ENCODE peak calls at places on chromosome 9, in six cellular contexts. One of them, this sample, is unnamed.

GRCh38 chr9:93810028-93810971 is 144.9 kb downstream of the BARX1 start:
- DNase-seq in lower lobe of right lung: no peak
- DNase-seq in tibial artery: no peak
- DNase-seq in left lung: peak
- DNase-seq in mammary epithelial cell: no peak
- DNase-seq in breast epithelium: no peak
- DNase-seq in this sample: peak

GRCh38 chr9:98159790-98160189 is 32.6 kb downstream of the CORO2A start:
- DNase-seq in lower lobe of right lung: no peak
- DNase-seq in tibial artery: no peak
- DNase-seq in mammary epithelial cell: no peak
- DNase-seq in breast epithelium: no peak
- DNase-seq in left lung: no peak
- DNase-seq in this sample: no peak

GRCh38 chr9:128162215-128163026 is 2.4 kb downstream of the BBLN start:
- DNase-seq in lower lobe of right lung: no peak
- DNase-seq in breast epithelium: no peak
- DNase-seq in mammary epithelial cell: no peak
- DNase-seq in tibial artery: peak
- DNase-seq in left lung: no peak
- DNase-seq in this sample: peak

GRCh38 chr9:9874270-9874669 is 738.5 kb downstream of the PTPRD start:
- DNase-seq in left lung: no peak
- DNase-seq in mammary epithelial cell: no peak
- DNase-seq in tibial artery: no peak
- DNase-seq in lower lobe of right lung: no peak
- DNase-seq in breast epithelium: no peak
- DNase-seq in this sample: no peak

GRCh38 chr9:38000735-38001134 is 68.3 kb downstream of the SHB start:
- DNase-seq in mammary epithelial cell: no peak
- DNase-seq in lower lobe of right lung: no peak
- DNase-seq in breast epithelium: no peak
- DNase-seq in left lung: no peak
- DNase-seq in tibial artery: no peak
- DNase-seq in this sample: no peak

GRCh38 chr9:83429229-83429628 is 109.0 kb downstream of the FRMD3 start:
- DNase-seq in left lung: no peak
- DNase-seq in mammary epithelial cell: no peak
- DNase-seq in breast epithelium: no peak
- DNase-seq in tibial artery: no peak
- DNase-seq in lower lobe of right lung: no peak
- DNase-seq in this sample: no peak

GRCh38 chr9:78986446-78986845 is 585.3 kb upstream of the TLE4 start:
- DNase-seq in lower lobe of right lung: no peak
- DNase-seq in mammary epithelial cell: no peak
- DNase-seq in tibial artery: no peak
- DNase-seq in breast epithelium: no peak
- DNase-seq in left lung: no peak
- DNase-seq in this sample: no peak

GRCh38 chr9:96258967-96259366 is 43.0 kb downstream of the HSD17B3 start:
- DNase-seq in mammary epithelial cell: no peak
- DNase-seq in lower lobe of right lung: no peak
- DNase-seq in left lung: no peak
- DNase-seq in tibial artery: no peak
- DNase-seq in breast epithelium: no peak
- DNase-seq in this sample: no peak

GRCh38 chr9:135151905-135152304 is 64.4 kb downstream of the OLFM1 start:
- DNase-seq in lower lobe of right lung: no peak
- DNase-seq in tibial artery: no peak
- DNase-seq in mammary epithelial cell: no peak
- DNase-seq in left lung: no peak
- DNase-seq in breast epithelium: no peak
- DNase-seq in this sample: no peak

GRCh38 chr9:35996358-35996970 is 38.5 kb upstream of the OR2S2 start:
- DNase-seq in left lung: no peak
- DNase-seq in lower lobe of right lung: no peak
- DNase-seq in mammary epithelial cell: no peak
- DNase-seq in breast epithelium: no peak
- DNase-seq in tibial artery: no peak
- DNase-seq in this sample: no peak

GRCh38 chr9:111752455-111752854 is 42.3 kb downstream of the SHOC1 start:
- DNase-seq in mammary epithelial cell: peak
- DNase-seq in lower lobe of right lung: no peak
- DNase-seq in tibial artery: no peak
- DNase-seq in breast epithelium: no peak
- DNase-seq in left lung: no peak
- DNase-seq in this sample: no peak

GRCh38 chr9:135990468-135991429 is 29.6 kb upstream of the UBAC1 start:
- DNase-seq in breast epithelium: no peak
- DNase-seq in left lung: no peak
- DNase-seq in tibial artery: no peak
- DNase-seq in lower lobe of right lung: no peak
- DNase-seq in mammary epithelial cell: peak
- DNase-seq in this sample: peak

GRCh38 chr9:3875371-3876132 is 349.8 kb upstream of the RFX3 start:
- DNase-seq in mammary epithelial cell: peak
- DNase-seq in tibial artery: no peak
- DNase-seq in lower lobe of right lung: no peak
- DNase-seq in left lung: no peak
- DNase-seq in breast epithelium: no peak
- DNase-seq in this sample: no peak

GRCh38 chr9:3873818-3874217 is 348.0 kb upstream of the RFX3 start:
- DNase-seq in breast epithelium: no peak
- DNase-seq in lower lobe of right lung: no peak
- DNase-seq in tibial artery: no peak
- DNase-seq in mammary epithelial cell: no peak
- DNase-seq in left lung: no peak
- DNase-seq in this sample: no peak

GRCh38 chr9:3879315-3879714 is 353.5 kb upstream of the RFX3 start:
- DNase-seq in mammary epithelial cell: no peak
- DNase-seq in breast epithelium: no peak
- DNase-seq in left lung: no peak
- DNase-seq in lower lobe of right lung: no peak
- DNase-seq in tibial artery: no peak
- DNase-seq in this sample: no peak

GRCh38 chr9:3874472-3875370 is 348.9 kb upstream of the RFX3 start:
- DNase-seq in breast epithelium: no peak
- DNase-seq in mammary epithelial cell: no peak
- DNase-seq in left lung: no peak
- DNase-seq in tibial artery: no peak
- DNase-seq in lower lobe of right lung: no peak
- DNase-seq in this sample: no peak

GRCh38 chr9:3876553-3876952 is 350.8 kb upstream of the RFX3 start:
- DNase-seq in left lung: no peak
- DNase-seq in mammary epithelial cell: no peak
- DNase-seq in breast epithelium: no peak
- DNase-seq in tibial artery: no peak
- DNase-seq in lower lobe of right lung: no peak
- DNase-seq in this sample: no peak
- H3K27ac ChIP-seq in left lung: no peak
- H3K27ac ChIP-seq in mammary epithelial cell: no peak
- H3K27ac ChIP-seq in breast epithelium: no peak
- H3K27ac ChIP-seq in tibial artery: no peak
- H3K27ac ChIP-seq in lower lobe of right lung: no peak
- H3K27ac ChIP-seq in this sample: no peak

GRCh38 chr9:104868303-104868686 is 59.7 kb downstream of the ABCA1 start:
- DNase-seq in breast epithelium: no peak
- DNase-seq in lower lobe of right lung: no peak
- DNase-seq in mammary epithelial cell: no peak
- DNase-seq in left lung: no peak
- DNase-seq in tibial artery: no peak
- DNase-seq in this sample: no peak
- H3K27ac ChIP-seq in breast epithelium: peak
- H3K27ac ChIP-seq in lower lobe of right lung: peak
- H3K27ac ChIP-seq in mammary epithelial cell: no peak
- H3K27ac ChIP-seq in left lung: peak
- H3K27ac ChIP-seq in tibial artery: peak
- H3K27ac ChIP-seq in this sample: no peak

DNA sequence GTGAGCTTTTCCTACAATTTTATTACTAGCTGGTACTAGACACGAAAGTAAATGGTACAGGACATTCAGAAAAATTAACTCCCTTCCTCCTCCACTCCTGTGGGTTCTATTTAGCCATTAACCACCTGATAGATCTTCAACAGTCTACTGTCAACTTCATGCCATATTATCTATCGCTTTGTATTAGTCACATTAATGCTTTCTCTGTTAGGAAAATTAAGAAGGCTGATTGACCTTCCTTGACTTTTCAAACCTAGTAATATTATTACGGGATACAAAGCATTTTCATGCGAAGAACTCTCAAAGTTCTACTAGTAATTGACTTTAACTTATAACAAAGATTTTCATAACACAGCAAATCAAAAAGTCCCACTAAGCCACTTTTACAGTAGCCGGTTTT is 1.2 kb downstream of the TEX10 start:
- DNase-seq in tibial artery: no peak
- DNase-seq in mammary epithelial cell: no peak
- DNase-seq in lower lobe of right lung: no peak
- DNase-seq in left lung: no peak
- DNase-seq in breast epithelium: no peak
- DNase-seq in this sample: no peak
- H3K27ac ChIP-seq in tibial artery: no peak
- H3K27ac ChIP-seq in mammary epithelial cell: peak
- H3K27ac ChIP-seq in lower lobe of right lung: no peak
- H3K27ac ChIP-seq in left lung: no peak
- H3K27ac ChIP-seq in breast epithelium: no peak
- H3K27ac ChIP-seq in this sample: no peak

GRCh38 chr9:124278054-124278540 is 20.3 kb downstream of the NEK6 start:
- DNase-seq in left lung: no peak
- DNase-seq in mammary epithelial cell: no peak
- DNase-seq in lower lobe of right lung: peak
- DNase-seq in breast epithelium: no peak
- DNase-seq in tibial artery: no peak
- DNase-seq in this sample: no peak

GRCh38 chr9:124274738-124275137 is 17.0 kb downstream of the NEK6 start:
- DNase-seq in mammary epithelial cell: no peak
- DNase-seq in tibial artery: no peak
- DNase-seq in breast epithelium: no peak
- DNase-seq in lower lobe of right lung: no peak
- DNase-seq in left lung: no peak
- DNase-seq in this sample: no peak

GRCh38 chr9:124279531-124280175 is 21.9 kb downstream of the NEK6 start:
- DNase-seq in mammary epithelial cell: no peak
- DNase-seq in tibial artery: no peak
- DNase-seq in breast epithelium: no peak
- DNase-seq in lower lobe of right lung: no peak
- DNase-seq in left lung: no peak
- DNase-seq in this sample: no peak

GRCh38 chr9:124280176-124280691 is 22.5 kb downstream of the NEK6 start:
- DNase-seq in mammary epithelial cell: no peak
- DNase-seq in lower lobe of right lung: peak
- DNase-seq in tibial artery: peak
- DNase-seq in left lung: no peak
- DNase-seq in breast epithelium: no peak
- DNase-seq in this sample: no peak

DNA sequence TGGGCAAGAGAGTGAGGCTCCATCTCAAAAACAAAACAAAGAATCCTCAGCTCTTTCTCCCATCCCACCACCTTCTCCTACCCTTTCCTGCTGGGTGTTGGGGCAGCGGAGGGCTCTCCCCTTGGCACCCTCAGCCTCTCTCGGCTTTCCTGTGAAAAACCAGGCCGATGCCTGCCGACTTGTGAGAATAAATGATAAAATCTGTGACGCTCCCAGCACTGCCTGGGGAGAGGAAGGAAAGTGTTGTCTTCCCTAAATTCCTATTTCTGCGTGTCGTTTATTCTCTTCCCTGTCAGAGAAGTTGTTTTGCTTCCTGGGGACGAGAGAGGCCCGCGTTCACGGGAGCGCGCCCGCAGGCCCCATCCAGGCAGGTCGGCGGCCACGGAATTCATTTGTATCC is 19.7 kb downstream of the NEK6 start:
- DNase-seq in tibial artery: no peak
- DNase-seq in breast epithelium: no peak
- DNase-seq in mammary epithelial cell: no peak
- DNase-seq in lower lobe of right lung: no peak
- DNase-seq in left lung: no peak
- DNase-seq in this sample: no peak
- H3K27ac ChIP-seq in tibial artery: peak
- H3K27ac ChIP-seq in breast epithelium: no peak
- H3K27ac ChIP-seq in mammary epithelial cell: no peak
- H3K27ac ChIP-seq in lower lobe of right lung: no peak
- H3K27ac ChIP-seq in left lung: peak
- H3K27ac ChIP-seq in this sample: peak

GRCh38 chr9:75431388-75431787 is 343.1 kb downstream of the OSTF1 start:
- DNase-seq in lower lobe of right lung: no peak
- DNase-seq in tibial artery: no peak
- DNase-seq in mammary epithelial cell: no peak
- DNase-seq in left lung: no peak
- DNase-seq in breast epithelium: no peak
- DNase-seq in this sample: no peak

GRCh38 chr9:75432888-75433287 is 344.6 kb downstream of the OSTF1 start:
- DNase-seq in left lung: no peak
- DNase-seq in breast epithelium: no peak
- DNase-seq in tibial artery: no peak
- DNase-seq in lower lobe of right lung: no peak
- DNase-seq in mammary epithelial cell: no peak
- DNase-seq in this sample: no peak

GRCh38 chr9:75429531-75430454 is 341.5 kb downstream of the OSTF1 start:
- DNase-seq in lower lobe of right lung: no peak
- DNase-seq in breast epithelium: no peak
- DNase-seq in tibial artery: no peak
- DNase-seq in mammary epithelial cell: no peak
- DNase-seq in left lung: no peak
- DNase-seq in this sample: no peak

DNA sequence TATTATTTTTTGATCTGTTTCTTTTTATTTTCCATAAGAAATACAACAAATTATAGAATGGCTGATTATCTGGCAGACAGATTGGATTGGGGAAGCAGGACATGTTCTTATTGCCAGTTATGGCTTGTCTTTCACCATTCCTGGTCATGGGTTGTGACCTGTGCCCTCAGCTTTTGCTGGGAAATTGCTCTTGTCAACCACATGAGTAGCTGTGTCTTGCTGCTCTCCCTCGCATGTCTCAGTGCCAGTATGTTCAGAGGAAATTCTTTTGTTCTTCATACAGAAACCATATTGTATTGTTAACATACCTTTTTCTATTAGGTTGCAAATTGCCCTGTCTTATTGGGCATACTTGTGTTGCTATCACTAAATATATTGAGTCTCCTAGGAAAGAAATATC is 344.1 kb downstream of the OSTF1 start:
- DNase-seq in left lung: no peak
- DNase-seq in mammary epithelial cell: no peak
- DNase-seq in tibial artery: peak
- DNase-seq in breast epithelium: no peak
- DNase-seq in lower lobe of right lung: no peak
- DNase-seq in this sample: no peak
- H3K27ac ChIP-seq in left lung: no peak
- H3K27ac ChIP-seq in mammary epithelial cell: no peak
- H3K27ac ChIP-seq in tibial artery: peak
- H3K27ac ChIP-seq in breast epithelium: peak
- H3K27ac ChIP-seq in lower lobe of right lung: peak
- H3K27ac ChIP-seq in this sample: peak

GRCh38 chr9:131633491-131634031 is 88.2 kb downstream of the PRRT1B start:
- DNase-seq in tibial artery: no peak
- DNase-seq in left lung: no peak
- DNase-seq in lower lobe of right lung: no peak
- DNase-seq in breast epithelium: no peak
- DNase-seq in mammary epithelial cell: peak
- DNase-seq in this sample: no peak
- H3K27ac ChIP-seq in tibial artery: no peak
- H3K27ac ChIP-seq in left lung: no peak
- H3K27ac ChIP-seq in lower lobe of right lung: peak
- H3K27ac ChIP-seq in breast epithelium: peak
- H3K27ac ChIP-seq in mammary epithelial cell: peak
- H3K27ac ChIP-seq in this sample: peak

This sample was measured in spleen.